ENCODE peak calls at places on chromosomes 16 and 17, in four cellular contexts. W, C, Z and M are unnamed samples.

GRCh38 chr16:17431012-17431411 is 39.7 kb downstream of the XYLT1 start:
- DNase-seq in Z (no peak), W (no peak), C (no peak), M (no peak)

GRCh38 chr17:57422574-57423164 is 166.3 kb downstream of the MSI2 start:
- DNase-seq in C (no peak), W (no peak), Z (no peak), M (peak)

GRCh38 chr17:17087424-17088103 is 45.3 kb downstream of the MPRIP start:
- DNase-seq in C (no peak), Z (no peak), W (no peak), M (no peak)

GRCh38 chr16:85601730-85602401 is 11.3 kb upstream of the GSE1 start:
- DNase-seq in W (no peak), C (no peak), Z (peak), M (no peak)

GRCh38 chr16:72468582-72468981 is 296.6 kb upstream of the PMFBP1 start:
- DNase-seq in W (no peak), Z (no peak), C (peak), M (no peak)

GRCh38 chr17:12909046-12909445 is 108.8 kb downstream of the ELAC2 start:
- DNase-seq in W (no peak), C (no peak), Z (no peak), M (peak)

GRCh38 chr16:9151597-9151996 is 60.2 kb downstream of the HAPSTR1 start:
- DNase-seq in C (peak), Z (no peak), W (no peak), M (no peak)

GRCh38 chr17:37131064-37131463 is 182.3 kb downstream of the AATF start:
- DNase-seq in W (no peak), Z (no peak), C (no peak), M (no peak)

GRCh38 chr17:83203472-83204221 is 124.2 kb downstream of the METRNL start:
- DNase-seq in C (no peak), W (no peak), Z (no peak), M (no peak)

GRCh38 chr16:52251495-52251894 is 295.4 kb downstream of the TOX3 start:
- DNase-seq in Z (no peak), W (no peak), C (no peak), M (no peak)

GRCh38 chr17:19433727-19434340 is 22.8 kb downstream of the RNF112 start:
- DNase-seq in W (no peak), Z (no peak), C (no peak), M (no peak)

GRCh38 chr17:19433240-19433639 is 22.2 kb downstream of the RNF112 start:
- DNase-seq in C (no peak), Z (no peak), W (no peak), M (no peak)

GRCh38 chr17:19426631-19427030 is 15.6 kb downstream of the RNF112 start:
- DNase-seq in C (no peak), Z (no peak), W (no peak), M (no peak)

DNA sequence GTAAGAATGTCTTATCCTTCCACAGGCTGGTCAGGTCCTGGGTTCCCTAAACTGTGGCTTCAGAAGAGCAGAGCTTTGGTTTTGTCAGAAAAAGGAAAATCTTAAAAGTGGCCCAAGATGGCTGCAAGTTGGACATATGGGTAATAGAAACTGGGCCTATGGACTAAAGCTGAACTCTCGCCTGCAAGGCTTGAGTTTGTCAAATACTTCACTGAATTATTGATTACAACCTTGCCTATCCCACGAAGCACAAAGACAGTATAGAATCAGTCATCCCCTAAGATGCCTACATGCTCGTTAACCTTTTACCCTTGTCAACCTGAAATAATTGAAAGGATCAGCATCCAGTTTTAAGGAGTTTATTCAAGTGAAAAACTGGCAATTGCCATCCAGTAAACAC is 20.7 kb downstream of the RNF112 start:
- DNase-seq in W (no peak), C (no peak), Z (no peak), M (no peak)
- TF ChIP-seq TARDBP in W (no peak), C (no peak), Z (no peak), M (no peak)

DNA sequence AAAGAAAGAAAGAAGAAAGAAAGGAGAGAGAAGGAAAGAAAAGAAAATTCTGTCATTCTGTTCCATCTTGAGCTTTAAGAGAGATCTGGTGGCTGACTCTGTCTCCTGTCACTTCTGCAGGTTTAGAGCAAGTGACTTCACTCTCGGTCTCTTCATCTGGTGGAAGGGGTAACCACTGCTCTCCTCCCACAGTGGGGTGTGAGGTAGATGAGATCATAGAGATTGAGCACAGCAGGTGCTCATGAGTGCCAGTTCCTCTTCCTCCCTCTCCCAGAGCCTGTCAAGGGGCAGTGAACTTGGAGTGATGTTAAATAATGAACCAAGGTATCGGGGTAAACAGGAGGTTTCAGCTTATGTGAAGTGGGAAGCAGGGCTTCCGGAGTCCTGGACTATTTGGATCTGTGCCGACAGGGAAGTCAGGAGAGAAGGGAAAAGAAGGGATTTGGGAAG is 47.7 kb downstream of the BEAN1 start:
- DNase-seq in W (no peak), C (no peak), Z (no peak), M (peak)
- TF ChIP-seq TARDBP in W (no peak), C (no peak), Z (no peak), M (no peak)

DNA sequence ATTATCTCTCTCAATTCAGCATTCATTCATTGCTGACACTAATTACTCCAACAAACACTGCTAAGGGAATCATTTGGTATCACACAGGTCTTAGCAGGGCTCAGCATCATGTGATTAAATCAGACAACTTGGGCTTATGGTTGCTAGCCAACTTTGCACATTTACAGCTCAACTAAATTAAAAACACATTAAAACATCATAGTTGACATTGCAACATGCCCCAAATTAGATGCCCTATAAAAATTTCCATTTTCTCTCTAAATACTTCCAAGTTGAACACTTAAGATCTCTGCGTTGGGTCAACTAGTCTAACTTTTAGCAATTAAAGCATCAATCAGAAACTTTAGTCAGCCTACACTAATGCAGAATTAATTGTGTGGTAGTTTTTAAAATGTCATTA is 12.1 kb downstream of the DNAJC7 start:
- DNase-seq in Z (no peak), C (no peak), W (no peak), M (no peak)
- TF ChIP-seq TARDBP in Z (no peak), C (no peak), W (no peak), M (no peak)

GRCh38 chr17:8210761-8211458 is 535 bp upstream of the AURKB start:
- DNase-seq in Z (no peak), C (peak), W (no peak), M (no peak)
- TF ChIP-seq TARDBP in Z (no peak), C (no peak), W (no peak), M (no peak)

GRCh38 chr16:24771779-24772157 is 42.3 kb downstream of the TNRC6A start:
- DNase-seq in Z (no peak), W (no peak), C (peak), M (no peak)

GRCh38 chr16:24776486-24777220 is 47.2 kb downstream of the TNRC6A start:
- DNase-seq in Z (no peak), C (no peak), W (no peak), M (no peak)

GRCh38 chr16:24773771-24774427 is 44.4 kb downstream of the TNRC6A start:
- DNase-seq in W (no peak), Z (peak), C (no peak), M (no peak)

GRCh38 chr16:24775455-24775854 is 46.0 kb downstream of the TNRC6A start:
- DNase-seq in Z (no peak), C (no peak), W (no peak), M (no peak)

DNA sequence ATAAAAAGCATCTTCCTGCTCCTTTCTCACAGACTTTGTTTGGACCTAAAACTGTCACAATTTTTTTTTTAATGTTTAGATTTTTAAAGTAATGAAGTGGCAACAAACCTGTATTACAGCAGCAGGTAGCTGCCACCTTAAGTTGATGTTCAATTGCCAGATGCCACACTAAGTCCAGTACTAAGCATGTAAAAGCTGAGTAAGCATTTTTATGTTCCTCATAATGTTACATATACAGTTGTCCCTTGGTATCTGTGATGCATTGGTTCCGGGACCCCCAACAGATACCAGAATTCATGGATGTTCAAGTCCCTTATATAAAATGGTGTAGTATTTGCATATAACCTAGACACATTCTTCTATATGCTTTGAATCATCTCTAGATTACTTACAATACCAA is 45.1 kb downstream of the TNRC6A start:
- DNase-seq in Z (no peak), W (no peak), C (no peak), M (no peak)
- TF ChIP-seq TARDBP in Z (no peak), W (no peak), C (no peak), M (no peak)

GRCh38 chr16:46857261-46857962 is 26.4 kb upstream of the C16orf87 start:
- DNase-seq in Z (peak), W (peak), C (peak), M (no peak)
- TF ChIP-seq TARDBP in Z (no peak), W (no peak), C (no peak), M (no peak)

DNA sequence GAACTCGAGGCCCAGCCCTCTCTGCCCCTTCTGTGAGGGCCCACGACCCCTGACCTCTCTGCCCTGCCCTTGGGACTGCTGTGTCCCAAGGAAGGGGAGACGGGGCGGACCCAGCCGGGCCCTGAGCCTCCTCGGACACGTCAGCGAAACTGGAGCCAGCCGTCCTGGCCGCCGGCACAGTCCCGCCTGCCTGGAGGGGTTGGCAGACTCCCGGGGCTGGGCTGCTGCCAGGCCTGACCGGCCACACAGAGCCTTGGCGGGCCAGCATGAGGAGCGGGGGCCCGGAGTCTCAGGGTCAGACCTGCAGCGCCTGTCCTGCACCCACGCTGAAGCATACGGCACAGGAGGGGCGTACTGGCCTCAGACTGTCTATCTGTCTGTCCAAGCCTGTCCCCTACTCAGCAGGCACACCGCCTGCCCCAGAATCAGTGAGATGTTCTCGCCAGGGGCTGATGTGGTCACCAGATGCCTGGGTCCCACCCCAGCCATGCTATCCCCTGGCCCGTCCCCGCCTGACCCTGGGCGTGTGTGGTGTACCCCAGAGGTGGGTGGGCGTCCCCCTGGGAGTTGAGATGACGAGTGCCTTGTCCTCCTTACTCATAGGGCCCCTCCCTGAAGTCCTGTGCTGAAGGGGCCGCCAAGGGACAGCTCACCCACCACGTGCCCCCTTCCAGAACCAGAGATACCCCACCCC is 4.6 kb downstream of the VASN start:
- DNase-seq in C (no peak), Z (peak), W (no peak), M (no peak)
- TF ChIP-seq TARDBP in C (no peak), Z (no peak), W (no peak), M (no peak)